ENCODE peak calls at places on chromosome 1, in eight cellular contexts. V, X, L, D, B, E, Z and G are unnamed samples.

GRCh38 chr1:7888248-7889010 is 35.6 kb upstream of the UTS2 start:
- DNase-seq in B (no peak), Z (no peak), L (no peak), D (no peak), E (no peak), V (peak), X (no peak), G (no peak)

GRCh38 chr1:94884101-94884875 is 42.6 kb downstream of the CNN3 start:
- DNase-seq in B (no peak), X (no peak), D (peak), Z (no peak), L (no peak), V (peak), E (no peak), G (no peak)

GRCh38 chr1:156080598-156081173 is 1.6 kb downstream of the MEX3A start:
- DNase-seq in Z (no peak), X (no peak), B (no peak), D (no peak), E (no peak), L (no peak), V (no peak), G (no peak)

GRCh38 chr1:234186037-234186688 is 187.1 kb upstream of the COA6 start:
- DNase-seq in D (no peak), L (peak), E (no peak), X (no peak), B (no peak), V (peak), Z (no peak), G (no peak)

GRCh38 chr1:119582801-119583200 is 65.3 kb downstream of the ZNF697 start:
- DNase-seq in X (peak), E (no peak), Z (peak), D (peak), L (peak), B (no peak), V (peak), G (no peak)

GRCh38 chr1:246302251-246302625 is 204.8 kb downstream of the SMYD3 start:
- DNase-seq in V (no peak), L (no peak), D (no peak), X (no peak), Z (no peak), B (no peak), E (no peak), G (no peak)

GRCh38 chr1:60994369-60994768 is 88.0 kb upstream of the NFIA start:
- DNase-seq in B (no peak), E (no peak), D (no peak), L (no peak), V (no peak), X (no peak), Z (no peak), G (no peak)

GRCh38 chr1:47937586-47937985 is 59.6 kb downstream of the TRABD2B start:
- DNase-seq in V (no peak), L (no peak), Z (no peak), X (no peak), D (no peak), B (no peak), E (no peak), G (no peak)

GRCh38 chr1:96256391-96256790 is 465.2 kb upstream of the PTBP2 start:
- DNase-seq in Z (no peak), V (no peak), B (no peak), L (no peak), D (no peak), E (no peak), X (no peak), G (no peak)

GRCh38 chr1:20964540-20965484 is 177.7 kb upstream of the HP1BP3 start:
- DNase-seq in V (no peak), L (no peak), D (no peak), Z (no peak), E (no peak), B (peak), X (peak), G (no peak)

GRCh38 chr1:47325530-47325929 is 8.1 kb upstream of the CMPK1 start:
- DNase-seq in E (no peak), V (no peak), X (no peak), B (no peak), D (no peak), L (no peak), Z (no peak), G (no peak)

GRCh38 chr1:169694304-169694703 is 17.1 kb downstream of the SELL start:
- DNase-seq in V (no peak), B (no peak), D (no peak), E (peak), L (no peak), X (no peak), Z (no peak), G (no peak)

GRCh38 chr1:167219194-167219593 is 1.5 kb upstream of the POU2F1 start:
- DNase-seq in D (no peak), B (no peak), E (no peak), Z (no peak), V (no peak), L (no peak), X (no peak), G (no peak)

GRCh38 chr1:116138277-116138792 is 27.1 kb downstream of the MAB21L3 start:
- DNase-seq in D (no peak), E (no peak), L (no peak), Z (no peak), B (no peak), V (no peak), X (no peak), G (no peak)
- TF ChIP-seq CTCF in D (no peak), E (no peak), L (no peak), Z (no peak), B (no peak), V (no peak), X (no peak), G (no peak)

GRCh38 chr1:198772626-198773025 is 133.8 kb downstream of the PTPRC start:
- DNase-seq in Z (no peak), L (no peak), E (no peak), X (no peak), B (no peak), V (no peak), D (no peak), G (no peak)

GRCh38 chr1:198775606-198776005 is 136.8 kb downstream of the PTPRC start:
- DNase-seq in X (no peak), D (no peak), B (no peak), V (peak), Z (no peak), L (no peak), E (no peak), G (no peak)

GRCh38 chr1:198773030-198773429 is 134.2 kb downstream of the PTPRC start:
- DNase-seq in V (no peak), L (no peak), X (no peak), D (no peak), B (no peak), E (no peak), Z (no peak), G (no peak)

GRCh38 chr1:198774418-198774817 is 135.6 kb downstream of the PTPRC start:
- DNase-seq in V (no peak), Z (no peak), E (no peak), X (no peak), D (no peak), B (no peak), L (no peak), G (no peak)

DNA sequence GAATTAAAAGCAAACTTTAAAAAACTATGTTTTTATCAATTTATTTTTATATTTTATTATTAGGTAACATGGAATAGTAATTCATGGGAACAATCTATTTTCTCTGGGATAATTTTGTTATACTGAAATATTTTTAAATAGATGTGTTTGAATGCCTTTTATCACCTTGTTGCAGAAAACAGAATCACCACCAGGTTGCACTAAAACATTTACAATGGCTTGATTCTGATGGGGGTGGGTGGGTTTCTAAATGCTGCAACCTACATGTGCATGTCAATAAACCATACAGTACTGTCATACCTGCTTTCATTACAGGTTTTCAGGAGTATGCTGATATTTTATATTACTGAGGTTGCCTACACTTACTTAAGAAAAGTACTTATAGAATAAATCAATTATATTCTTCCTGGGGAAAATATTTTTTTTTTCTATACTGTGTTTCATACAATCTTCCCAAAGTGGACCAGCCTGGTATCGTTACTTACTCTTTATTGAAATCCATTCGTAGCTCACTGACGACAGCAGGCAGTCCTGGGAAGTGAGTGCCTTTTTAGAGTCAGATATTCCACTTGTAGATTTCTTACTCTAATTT is 132.8 kb downstream of the PTPRC start:
- DNase-seq in L (no peak), Z (no peak), B (peak), X (peak), V (peak), D (no peak), E (no peak), G (no peak)
- TF ChIP-seq CTCF in L (peak), Z (peak), B (peak), X (peak), V (peak), D (peak), E (peak), G (peak)

DNA sequence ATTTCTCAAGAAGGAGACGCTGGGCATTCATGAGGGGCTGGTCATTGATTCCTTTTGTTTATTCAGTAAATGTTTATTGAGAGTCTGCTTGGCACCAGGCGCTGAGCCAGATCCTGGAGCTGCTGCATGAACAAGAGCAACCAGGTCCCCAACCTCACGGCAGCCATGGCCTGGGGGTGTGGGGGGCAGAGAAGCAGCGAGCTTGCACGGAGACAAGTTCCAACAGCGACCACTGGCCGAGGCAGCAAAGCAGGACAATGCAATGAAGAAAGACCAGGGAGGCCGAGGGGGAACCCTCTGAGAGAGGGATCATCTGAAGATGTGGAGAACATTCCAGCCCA is 7.5 kb downstream of the KCNAB2 start:
- DNase-seq in X (no peak), D (no peak), V (no peak), E (no peak), L (no peak), B (no peak), Z (no peak), G (no peak)
- TF ChIP-seq CTCF in X (no peak), D (no peak), V (no peak), E (peak), L (no peak), B (no peak), Z (no peak), G (peak)

GRCh38 chr1:191993549-191993948 is 164.7 kb upstream of the RGS18 start:
- DNase-seq in X (no peak), B (no peak), Z (no peak), E (no peak), L (no peak), V (peak), D (no peak), G (no peak)
- TF ChIP-seq CTCF in X (no peak), B (no peak), Z (no peak), E (no peak), L (no peak), V (peak), D (no peak), G (peak)

GRCh38 chr1:239896569-239896968 is 195.1 kb upstream of the FMN2 start:
- DNase-seq in E (no peak), Z (no peak), L (no peak), B (no peak), V (no peak), D (no peak), X (no peak), G (no peak)

GRCh38 chr1:239891621-239892358 is 199.9 kb upstream of the FMN2 start:
- DNase-seq in Z (no peak), V (no peak), X (no peak), D (no peak), E (no peak), B (no peak), L (no peak), G (no peak)

GRCh38 chr1:239892602-239893001 is 199.1 kb upstream of the FMN2 start:
- DNase-seq in L (no peak), X (no peak), V (no peak), E (no peak), Z (no peak), B (no peak), D (no peak), G (no peak)

GRCh38 chr1:239896980-239897379 is 194.7 kb upstream of the FMN2 start:
- DNase-seq in V (no peak), E (no peak), X (no peak), D (no peak), B (no peak), L (no peak), Z (no peak), G (no peak)

GRCh38 chr1:239893127-239893731 is 198.5 kb upstream of the FMN2 start:
- DNase-seq in B (no peak), L (no peak), V (no peak), D (no peak), E (no peak), Z (no peak), X (no peak), G (no peak)
- TF ChIP-seq CTCF in B (no peak), L (no peak), V (no peak), D (no peak), E (no peak), Z (no peak), X (no peak), G (no peak)

GRCh38 chr1:70871790-70872189 is 175.8 kb downstream of the PTGER3 start:
- DNase-seq in L (no peak), B (no peak), X (no peak), D (no peak), V (no peak), E (no peak), Z (no peak), G (no peak)

GRCh38 chr1:70863256-70863655 is 184.4 kb downstream of the PTGER3 start:
- DNase-seq in D (no peak), V (no peak), L (no peak), B (no peak), Z (no peak), E (no peak), X (no peak), G (no peak)

GRCh38 chr1:70864302-70864701 is 183.3 kb downstream of the PTGER3 start:
- DNase-seq in D (no peak), B (no peak), E (no peak), V (no peak), L (no peak), Z (no peak), X (no peak), G (no peak)

DNA sequence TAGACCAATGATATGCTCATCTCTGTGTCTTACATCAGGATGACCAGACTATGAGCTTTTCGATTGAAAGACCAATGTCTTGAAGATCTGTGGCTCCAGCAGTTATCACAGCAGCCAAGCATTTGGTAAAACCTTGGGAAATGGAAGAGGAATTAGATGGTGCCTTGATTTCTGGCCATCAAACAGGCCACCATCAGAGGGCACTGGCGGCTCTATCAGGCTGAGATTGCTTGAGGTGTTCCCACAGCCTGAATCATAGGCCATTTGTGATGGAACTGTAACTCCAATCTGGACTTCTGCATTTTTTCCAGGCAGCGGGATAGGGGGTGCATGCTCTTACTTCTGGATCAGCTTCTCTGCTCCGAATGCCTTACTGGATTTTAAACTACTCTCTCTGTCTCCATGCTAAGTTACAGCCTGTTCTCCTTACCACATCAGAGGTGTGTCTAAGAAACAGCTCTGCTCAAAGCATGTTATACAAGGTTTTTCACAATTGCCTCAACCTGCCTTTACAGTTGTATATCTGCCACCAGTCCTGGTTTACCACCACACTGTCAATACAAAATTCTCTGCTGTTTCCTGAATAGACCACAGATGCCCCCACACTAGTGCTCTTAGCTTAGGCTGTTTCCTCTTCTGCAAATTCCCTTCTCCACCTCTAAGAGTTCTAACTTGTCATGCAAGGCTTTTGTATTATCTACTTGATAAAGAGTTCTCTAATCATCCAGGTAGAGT is 180.9 kb downstream of the PTGER3 start:
- DNase-seq in L (no peak), B (no peak), Z (no peak), V (no peak), E (no peak), D (no peak), X (no peak), G (no peak)
- TF ChIP-seq CTCF in L (no peak), B (no peak), Z (no peak), V (no peak), E (no peak), D (no peak), X (no peak), G (no peak)

GRCh38 chr1:10980094-10980577 is 32.3 kb upstream of the TARDBP start:
- DNase-seq in Z (peak), X (no peak), E (no peak), B (no peak), V (peak), D (peak), L (peak), G (no peak)
- TF ChIP-seq CTCF in Z (peak), X (peak), E (no peak), B (peak), V (peak), D (peak), L (peak), G (peak)

GRCh38 chr1:147080013-147080661 is 92.1 kb downstream of the PRKAB2 start:
- DNase-seq in D (no peak), V (no peak), Z (no peak), B (no peak), E (no peak), L (no peak), X (peak), G (peak)
- TF ChIP-seq CTCF in D (no peak), V (no peak), Z (no peak), B (peak), E (no peak), L (no peak), X (no peak), G (no peak)